ENCODE peak calls at places on chromosomes 16 and 17, in seven cellular contexts. One of them, this sample, is unnamed.

GRCh38 chr17:41738077-41738800 is 3.8 kb upstream of the HAP1 start:
- DNase-seq in A549: peak
- DNase-seq in T-helper 1 cell: peak
- DNase-seq in mesothelial cell of epicardium: peak
- DNase-seq in GM13976: peak
- DNase-seq in activated T-helper 1 cell treated with Interleukin-2 at 50 U/mL for 16 hours: peak
- DNase-seq in GM12891: peak
- DNase-seq in this sample: peak

GRCh38 chr17:57493171-57493570 is 236.8 kb downstream of the MSI2 start:
- DNase-seq in T-helper 1 cell: no peak
- DNase-seq in GM13976: peak
- DNase-seq in activated T-helper 1 cell treated with Interleukin-2 at 50 U/mL for 16 hours: no peak
- DNase-seq in mesothelial cell of epicardium: no peak
- DNase-seq in GM12891: no peak
- DNase-seq in A549: no peak
- DNase-seq in this sample: no peak

GRCh38 chr16:64864232-64864803 is 257.5 kb downstream of the CDH11 start:
- DNase-seq in T-helper 1 cell: no peak
- DNase-seq in mesothelial cell of epicardium: no peak
- DNase-seq in GM12891: no peak
- DNase-seq in A549: no peak
- DNase-seq in activated T-helper 1 cell treated with Interleukin-2 at 50 U/mL for 16 hours: no peak
- DNase-seq in GM13976: no peak
- DNase-seq in this sample: no peak

GRCh38 chr17:45261577-45262515 is at the start of gene SPATA32:
- DNase-seq in mesothelial cell of epicardium: peak
- DNase-seq in T-helper 1 cell: peak
- DNase-seq in A549: no peak
- DNase-seq in GM13976: peak
- DNase-seq in activated T-helper 1 cell treated with Interleukin-2 at 50 U/mL for 16 hours: peak
- DNase-seq in GM12891: peak
- DNase-seq in this sample: peak

GRCh38 chr17:2064980-2065785 is 10.3 kb downstream of the HIC1 start:
- DNase-seq in mesothelial cell of epicardium: no peak
- DNase-seq in GM12891: peak
- DNase-seq in activated T-helper 1 cell treated with Interleukin-2 at 50 U/mL for 16 hours: no peak
- DNase-seq in A549: peak
- DNase-seq in T-helper 1 cell: no peak
- DNase-seq in GM13976: peak
- DNase-seq in this sample: no peak

GRCh38 chr16:11379420-11379819 is 34.2 kb downstream of the RMI2 start:
- DNase-seq in T-helper 1 cell: no peak
- DNase-seq in mesothelial cell of epicardium: no peak
- DNase-seq in GM12891: peak
- DNase-seq in A549: no peak
- DNase-seq in activated T-helper 1 cell treated with Interleukin-2 at 50 U/mL for 16 hours: no peak
- DNase-seq in GM13976: peak
- DNase-seq in this sample: no peak

GRCh38 chr16:10266809-10267208 is 84.6 kb upstream of the GRIN2A start:
- DNase-seq in T-helper 1 cell: no peak
- DNase-seq in activated T-helper 1 cell treated with Interleukin-2 at 50 U/mL for 16 hours: no peak
- DNase-seq in GM12891: no peak
- DNase-seq in mesothelial cell of epicardium: no peak
- DNase-seq in A549: no peak
- DNase-seq in GM13976: peak
- DNase-seq in this sample: no peak

GRCh38 chr16:65916995-65917394 is 449.5 kb upstream of the CDH5 start:
- DNase-seq in activated T-helper 1 cell treated with Interleukin-2 at 50 U/mL for 16 hours: no peak
- DNase-seq in GM12891: no peak
- DNase-seq in GM13976: no peak
- DNase-seq in mesothelial cell of epicardium: no peak
- DNase-seq in T-helper 1 cell: no peak
- DNase-seq in A549: no peak
- DNase-seq in this sample: no peak

GRCh38 chr16:13453938-13454553 is 465.9 kb upstream of the ERCC4 start:
- DNase-seq in GM12891: no peak
- DNase-seq in A549: peak
- DNase-seq in activated T-helper 1 cell treated with Interleukin-2 at 50 U/mL for 16 hours: no peak
- DNase-seq in GM13976: peak
- DNase-seq in mesothelial cell of epicardium: no peak
- DNase-seq in T-helper 1 cell: no peak
- DNase-seq in this sample: peak

GRCh38 chr16:84578538-84579126 is 39.2 kb downstream of the COTL1 start:
- DNase-seq in mesothelial cell of epicardium: no peak
- DNase-seq in activated T-helper 1 cell treated with Interleukin-2 at 50 U/mL for 16 hours: no peak
- DNase-seq in GM13976: no peak
- DNase-seq in A549: no peak
- DNase-seq in T-helper 1 cell: no peak
- DNase-seq in GM12891: no peak
- DNase-seq in this sample: no peak

GRCh38 chr16:82732461-82732860 is 105.7 kb downstream of the CDH13 start:
- DNase-seq in activated T-helper 1 cell treated with Interleukin-2 at 50 U/mL for 16 hours: no peak
- DNase-seq in GM12891: no peak
- DNase-seq in T-helper 1 cell: no peak
- DNase-seq in A549: no peak
- DNase-seq in mesothelial cell of epicardium: no peak
- DNase-seq in GM13976: no peak
- DNase-seq in this sample: no peak

GRCh38 chr16:23293016-23293415 is 9.1 kb upstream of the SCNN1B start:
- DNase-seq in T-helper 1 cell: no peak
- DNase-seq in GM13976: no peak
- DNase-seq in activated T-helper 1 cell treated with Interleukin-2 at 50 U/mL for 16 hours: no peak
- DNase-seq in mesothelial cell of epicardium: no peak
- DNase-seq in A549: no peak
- DNase-seq in GM12891: no peak
- DNase-seq in this sample: no peak

GRCh38 chr16:49826515-49826914 is 29.4 kb downstream of the ZNF423 start:
- DNase-seq in mesothelial cell of epicardium: no peak
- DNase-seq in T-helper 1 cell: no peak
- DNase-seq in activated T-helper 1 cell treated with Interleukin-2 at 50 U/mL for 16 hours: no peak
- DNase-seq in A549: no peak
- DNase-seq in GM12891: no peak
- DNase-seq in GM13976: no peak
- DNase-seq in this sample: no peak

GRCh38 chr16:76985362-76985761 is 205.6 kb upstream of the MON1B start:
- DNase-seq in GM13976: no peak
- DNase-seq in activated T-helper 1 cell treated with Interleukin-2 at 50 U/mL for 16 hours: no peak
- DNase-seq in mesothelial cell of epicardium: no peak
- DNase-seq in A549: no peak
- DNase-seq in GM12891: no peak
- DNase-seq in T-helper 1 cell: no peak
- DNase-seq in this sample: no peak

GRCh38 chr17:58432806-58433573 is 15.7 kb upstream of the RNF43 start:
- DNase-seq in T-helper 1 cell: no peak
- DNase-seq in GM13976: no peak
- DNase-seq in GM12891: no peak
- DNase-seq in mesothelial cell of epicardium: no peak
- DNase-seq in activated T-helper 1 cell treated with Interleukin-2 at 50 U/mL for 16 hours: no peak
- DNase-seq in A549: no peak
- DNase-seq in this sample: no peak

GRCh38 chr17:1707107-1707506 is 3.1 kb downstream of the TLCD2 start:
- DNase-seq in GM13976: no peak
- DNase-seq in mesothelial cell of epicardium: no peak
- DNase-seq in T-helper 1 cell: no peak
- DNase-seq in A549: no peak
- DNase-seq in activated T-helper 1 cell treated with Interleukin-2 at 50 U/mL for 16 hours: no peak
- DNase-seq in GM12891: no peak
- DNase-seq in this sample: no peak

GRCh38 chr17:8985054-8985701 is 19.7 kb upstream of the PIK3R5 start:
- DNase-seq in activated T-helper 1 cell treated with Interleukin-2 at 50 U/mL for 16 hours: no peak
- DNase-seq in GM12891: no peak
- DNase-seq in A549: no peak
- DNase-seq in mesothelial cell of epicardium: no peak
- DNase-seq in T-helper 1 cell: no peak
- DNase-seq in GM13976: no peak
- DNase-seq in this sample: no peak

GRCh38 chr16:85201566-85201965 is 89.3 kb upstream of the CIBAR2 start:
- DNase-seq in GM12891: no peak
- DNase-seq in T-helper 1 cell: no peak
- DNase-seq in activated T-helper 1 cell treated with Interleukin-2 at 50 U/mL for 16 hours: no peak
- DNase-seq in A549: no peak
- DNase-seq in mesothelial cell of epicardium: no peak
- DNase-seq in GM13976: no peak
- DNase-seq in this sample: no peak

GRCh38 chr16:73166394-73166971 is 118.6 kb upstream of the ZFHX3 start:
- DNase-seq in GM13976: no peak
- DNase-seq in A549: no peak
- DNase-seq in activated T-helper 1 cell treated with Interleukin-2 at 50 U/mL for 16 hours: no peak
- DNase-seq in T-helper 1 cell: no peak
- DNase-seq in GM12891: no peak
- DNase-seq in mesothelial cell of epicardium: no peak
- DNase-seq in this sample: no peak